ENCODE peak calls at places on chromosomes 6 and 20, in six cellular contexts. G is fibroblast of pulmonary artery; Y is left kidney; I is activated naive CD4-positive, alpha-beta T cell treated with Interleukin-2 at 50 U/mL for 16 hours; X is stomach; M is pancreas. H is an unnamed sample.

GRCh38 chr6:158653577-158654354 is 3.9 kb downstream of the SYTL3 start:
- DNase-seq in X (peak), Y (peak), M (no peak), G (peak), I (peak), H (peak)

GRCh38 chr6:30896541-30896940 is 11.5 kb upstream of the GTF2H4 start:
- DNase-seq in X (no peak), I (no peak), Y (no peak), M (no peak), G (no peak), H (no peak)

GRCh38 chr20:35561268-35561667 is 19.4 kb downstream of the ERGIC3 start:
- DNase-seq in X (no peak), Y (peak), G (peak), M (no peak), I (no peak), H (no peak)

GRCh38 chr6:123462141-123462540 is 174.6 kb downstream of the TRDN start:
- DNase-seq in X (no peak), M (no peak), Y (no peak), I (no peak), G (no peak), H (no peak)

GRCh38 chr6:111950661-111951426 is 77.6 kb upstream of the FYN start:
- DNase-seq in X (no peak), M (peak), I (no peak), Y (peak), G (peak), H (no peak)

GRCh38 chr20:24968278-24968677 is 19.2 kb downstream of the CST7 start:
- DNase-seq in X (no peak), I (no peak), Y (no peak), M (no peak), G (no peak), H (no peak)

GRCh38 chr20:2403291-2404052 is 22.8 kb downstream of the TGM6 start:
- DNase-seq in I (no peak), Y (no peak), X (no peak), G (no peak), M (no peak), H (no peak)

GRCh38 chr6:69622924-69623323 is 173.9 kb downstream of the LMBRD1 start:
- DNase-seq in I (no peak), Y (no peak), X (no peak), M (no peak), G (no peak), H (no peak)

GRCh38 chr6:14865609-14866100 is 380.2 kb upstream of the JARID2 start:
- DNase-seq in Y (no peak), G (peak), X (no peak), I (no peak), M (no peak), H (no peak)

GRCh38 chr20:43925786-43926185 is 11.1 kb downstream of the TOX2 start:
- DNase-seq in M (no peak), G (peak), X (no peak), Y (peak), I (no peak), H (no peak)

GRCh38 chr6:3797231-3798200 is 46.0 kb upstream of the PXDC1 start:
- DNase-seq in G (peak), M (no peak), X (no peak), I (no peak), Y (peak), H (no peak)

GRCh38 chr6:136777651-136778050 is 14.6 kb downstream of the MAP3K5 start:
- DNase-seq in X (no peak), G (no peak), M (no peak), Y (no peak), I (no peak), H (no peak)

GRCh38 chr6:109339906-109340678 is 42.2 kb downstream of the CD164 start:
- DNase-seq in X (no peak), I (no peak), G (no peak), M (no peak), Y (no peak), H (no peak)

GRCh38 chr6:170175644-170176620 is 114.9 kb downstream of the DLL1 start:
- DNase-seq in G (no peak), M (peak), Y (no peak), I (no peak), X (no peak), H (no peak)

GRCh38 chr20:31693987-31694661 is 28.5 kb downstream of the BCL2L1 start:
- DNase-seq in I (no peak), X (no peak), M (no peak), Y (peak), G (no peak), H (no peak)

GRCh38 chr20:2762578-2763131 is 37.8 kb downstream of the CPXM1 start:
- DNase-seq in M (no peak), G (no peak), Y (no peak), X (no peak), I (no peak), H (no peak)

GRCh38 chr20:11906626-11907480 is 10.8 kb upstream of the BTBD3 start:
- DNase-seq in Y (no peak), G (no peak), X (no peak), M (no peak), I (no peak), H (no peak)

GRCh38 chr6:145798530-145798929 is 16.1 kb downstream of the FBXO30 start:
- DNase-seq in Y (no peak), M (no peak), X (no peak), I (no peak), G (peak), H (no peak)

GRCh38 chr6:45388328-45388727 is 10.6 kb upstream of the SUPT3H start:
- DNase-seq in G (peak), Y (no peak), M (no peak), X (no peak), I (no peak), H (no peak)

GRCh38 chr6:47358440-47359225 is 48.9 kb upstream of the TNFRSF21 start:
- DNase-seq in M (no peak), X (no peak), G (no peak), I (no peak), Y (no peak), H (no peak)

GRCh38 chr20:48686238-48687096 is 141.3 kb downstream of the PREX1 start:
- DNase-seq in M (no peak), G (peak), Y (no peak), X (peak), I (no peak), H (no peak)

GRCh38 chr6:47135772-47136171 is 93.6 kb upstream of the ADGRF1 start:
- DNase-seq in X (no peak), M (no peak), Y (no peak), G (peak), I (no peak), H (no peak)

GRCh38 chr20:36808317-36809257 is 35.0 kb upstream of the DSN1 start:
- DNase-seq in M (peak), Y (peak), G (peak), I (peak), X (peak), H (peak)

GRCh38 chr20:23399568-23400241 is 21.6 kb downstream of the NAPB start:
- DNase-seq in I (peak), Y (no peak), X (no peak), G (peak), M (no peak), H (no peak)

GRCh38 chr6:101705866-101706265 is 312.4 kb downstream of the GRIK2 start:
- DNase-seq in Y (no peak), X (no peak), M (no peak), I (no peak), G (peak), H (no peak)

GRCh38 chr6:5172057-5172683 is 87.0 kb downstream of the PPP1R3G start:
- DNase-seq in Y (peak), I (no peak), G (no peak), X (no peak), M (no peak), H (no peak)

GRCh38 chr20:1267809-1268374 is 1.8 kb downstream of the SNPH start:
- DNase-seq in G (no peak), Y (no peak), M (no peak), X (no peak), I (no peak), H (no peak)

GRCh38 chr6:98014791-98015201 is 731.8 kb upstream of the MMS22L start:
- DNase-seq in Y (no peak), G (no peak), M (no peak), X (no peak), I (no peak), H (no peak)

GRCh38 chr6:33995873-33996475 is 149.9 kb downstream of the GRM4 start:
- DNase-seq in Y (no peak), X (no peak), I (no peak), M (no peak), G (no peak), H (no peak)

GRCh38 chr6:157017861-157018260 is 240.7 kb downstream of the ARID1B start:
- DNase-seq in I (no peak), G (peak), Y (no peak), M (no peak), X (no peak), H (no peak)

GRCh38 chr6:50654155-50654554 is 59.2 kb upstream of the TFAP2D start:
- DNase-seq in G (no peak), Y (no peak), I (no peak), M (no peak), X (no peak), H (no peak)

GRCh38 chr6:5190467-5190866 is 70.3 kb downstream of the LYRM4 start:
- DNase-seq in M (no peak), X (no peak), Y (peak), G (peak), I (no peak), H (no peak)

GRCh38 chr6:116542426-116542825 is 3.1 kb downstream of the TRAPPC3L start:
- DNase-seq in I (no peak), G (no peak), M (no peak), Y (no peak), X (no peak), H (no peak)

GRCh38 chr6:113361014-113361645 is 496.0 kb upstream of the MARCKS start:
- DNase-seq in M (no peak), G (peak), I (no peak), X (no peak), Y (peak), H (no peak)

H was measured in stimulated activated naive CD8-positive, alpha-beta T cell treated with anti-CD3 and anti-CD28 coated beads, Interleukin-15, Interleukin-2, amounts not matched to agents 100 U/mL and 50 U/mL, for 24 hours.